ENCODE peak calls at places on chromosomes 12 and 14, in four cellular contexts. One of them, this sample, is unnamed.

GRCh38 chr12:3077572-3078081 is 448 bp downstream of the TSPAN9 start:
- DNase-seq in HEK293T: no peak
- DNase-seq in NCI-H1092: no peak
- DNase-seq in AG09319: no peak
- DNase-seq in this sample: no peak

GRCh38 chr12:109999983-110000505 is 814 bp downstream of the ANKRD13A start:
- DNase-seq in HEK293T: no peak
- DNase-seq in NCI-H1092: no peak
- DNase-seq in AG09319: peak
- DNase-seq in this sample: no peak

GRCh38 chr12:103586132-103586531 is 941 bp upstream of the STAB2 start:
- DNase-seq in HEK293T: no peak
- DNase-seq in NCI-H1092: no peak
- DNase-seq in AG09319: no peak
- DNase-seq in this sample: no peak

GRCh38 chr12:42426733-42427132 is 100.8 kb downstream of the PPHLN1 start:
- DNase-seq in HEK293T: no peak
- DNase-seq in NCI-H1092: no peak
- DNase-seq in AG09319: no peak
- DNase-seq in this sample: no peak

GRCh38 chr12:119959435-119959834 is 29.6 kb upstream of the BICDL1 start:
- DNase-seq in HEK293T: no peak
- DNase-seq in NCI-H1092: no peak
- DNase-seq in AG09319: no peak
- DNase-seq in this sample: no peak

GRCh38 chr12:32265920-32266319 is 133.4 kb upstream of the FGD4 start:
- DNase-seq in HEK293T: no peak
- DNase-seq in NCI-H1092: no peak
- DNase-seq in AG09319: no peak
- DNase-seq in this sample: no peak

GRCh38 chr14:71365305-71365865 is 458.1 kb downstream of the PCNX1 start:
- DNase-seq in HEK293T: no peak
- DNase-seq in NCI-H1092: no peak
- DNase-seq in AG09319: no peak
- DNase-seq in this sample: no peak

GRCh38 chr14:40847496-40847895 is 759.2 kb upstream of the LRFN5 start:
- DNase-seq in HEK293T: no peak
- DNase-seq in NCI-H1092: no peak
- DNase-seq in AG09319: no peak
- DNase-seq in this sample: no peak

GRCh38 chr14:68248481-68249255 is 429.1 kb downstream of the RAD51B start:
- DNase-seq in HEK293T: peak
- DNase-seq in NCI-H1092: peak
- DNase-seq in AG09319: peak
- DNase-seq in this sample: peak

GRCh38 chr12:96454396-96454795 is 35.0 kb upstream of the CFAP54 start:
- DNase-seq in HEK293T: no peak
- DNase-seq in NCI-H1092: no peak
- DNase-seq in AG09319: no peak
- DNase-seq in this sample: no peak

GRCh38 chr12:113248842-113249435 is 27.7 kb downstream of the TPCN1 start:
- DNase-seq in HEK293T: no peak
- DNase-seq in NCI-H1092: no peak
- DNase-seq in AG09319: no peak
- DNase-seq in this sample: no peak

GRCh38 chr14:23070262-23071129 is 13.2 kb upstream of the CDH24 start:
- DNase-seq in HEK293T: no peak
- DNase-seq in NCI-H1092: no peak
- DNase-seq in AG09319: no peak
- DNase-seq in this sample: no peak

GRCh38 chr12:83709899-83710298 is 1023.2 kb downstream of the TMTC2 start:
- DNase-seq in HEK293T: no peak
- DNase-seq in NCI-H1092: no peak
- DNase-seq in AG09319: no peak
- DNase-seq in this sample: no peak

GRCh38 chr14:86038401-86038985 is 508.5 kb downstream of the FLRT2 start:
- DNase-seq in HEK293T: peak
- DNase-seq in NCI-H1092: peak
- DNase-seq in AG09319: peak
- DNase-seq in this sample: peak

GRCh38 chr12:127083028-127083949 is 1183.7 kb upstream of the TMEM132C start:
- DNase-seq in HEK293T: no peak
- DNase-seq in NCI-H1092: peak
- DNase-seq in AG09319: peak
- DNase-seq in this sample: peak

GRCh38 chr12:127613056-127613455 is 653.9 kb upstream of the TMEM132C start:
- DNase-seq in HEK293T: no peak
- DNase-seq in NCI-H1092: no peak
- DNase-seq in AG09319: no peak
- DNase-seq in this sample: no peak

GRCh38 chr12:75480469-75480949 is at the start of gene GLIPR1:
- DNase-seq in HEK293T: no peak
- DNase-seq in NCI-H1092: no peak
- DNase-seq in AG09319: peak
- DNase-seq in this sample: no peak

GRCh38 chr12:122094735-122095561 is 16.4 kb downstream of the MLXIP start:
- DNase-seq in HEK293T: no peak
- DNase-seq in NCI-H1092: no peak
- DNase-seq in AG09319: no peak
- DNase-seq in this sample: peak

GRCh38 chr14:105335735-105336476 is 21.4 kb downstream of the PACS2 start:
- DNase-seq in HEK293T: no peak
- DNase-seq in NCI-H1092: no peak
- DNase-seq in AG09319: no peak
- DNase-seq in this sample: no peak

GRCh38 chr12:80936353-80936641 is 1.4 kb downstream of the LIN7A start:
- DNase-seq in HEK293T: no peak
- DNase-seq in NCI-H1092: peak
- DNase-seq in AG09319: no peak
- DNase-seq in this sample: no peak

GRCh38 chr12:54158581-54158980 is 30.2 kb downstream of the SMUG1 start:
- DNase-seq in HEK293T: no peak
- DNase-seq in NCI-H1092: no peak
- DNase-seq in AG09319: no peak
- DNase-seq in this sample: no peak

This sample was measured in SK-N-DZ.